ENCODE peak calls at places on chromosomes 16 and 17, in six cellular contexts. One of them, this sample, is unnamed.

GRCh38 chr16:11396241-11397048 is 51.2 kb downstream of the RMI2 start:
- DNase-seq in MCF 10A: peak
- DNase-seq in stimulated activated CD4-positive, alpha-beta T cell treated with anti-CD3 and anti-CD28 coated beads, TNF-alpha, amount 100 ng/mL, for 1 hour: peak
- DNase-seq in KBM-7: peak
- DNase-seq in cardiac fibroblast: peak
- DNase-seq in foreskin fibroblast: peak
- DNase-seq in this sample: peak

GRCh38 chr17:7023576-7024401 is 939 bp downstream of the BCL6B start:
- DNase-seq in MCF 10A: peak
- DNase-seq in stimulated activated CD4-positive, alpha-beta T cell treated with anti-CD3 and anti-CD28 coated beads, TNF-alpha, amount 100 ng/mL, for 1 hour: peak
- DNase-seq in KBM-7: peak
- DNase-seq in cardiac fibroblast: peak
- DNase-seq in foreskin fibroblast: peak
- DNase-seq in this sample: peak

GRCh38 chr17:10171581-10171981 is 26.8 kb downstream of the GAS7 start:
- DNase-seq in MCF 10A: no peak
- DNase-seq in stimulated activated CD4-positive, alpha-beta T cell treated with anti-CD3 and anti-CD28 coated beads, TNF-alpha, amount 100 ng/mL, for 1 hour: no peak
- DNase-seq in KBM-7: peak
- DNase-seq in cardiac fibroblast: no peak
- DNase-seq in foreskin fibroblast: no peak
- DNase-seq in this sample: no peak

GRCh38 chr16:72604375-72604774 is 432.4 kb upstream of the PMFBP1 start:
- DNase-seq in MCF 10A: no peak
- DNase-seq in stimulated activated CD4-positive, alpha-beta T cell treated with anti-CD3 and anti-CD28 coated beads, TNF-alpha, amount 100 ng/mL, for 1 hour: no peak
- DNase-seq in KBM-7: no peak
- DNase-seq in cardiac fibroblast: no peak
- DNase-seq in foreskin fibroblast: no peak
- DNase-seq in this sample: no peak

GRCh38 chr16:67387479-67388079 is 5.7 kb downstream of the TPPP3 start:
- DNase-seq in MCF 10A: no peak
- DNase-seq in stimulated activated CD4-positive, alpha-beta T cell treated with anti-CD3 and anti-CD28 coated beads, TNF-alpha, amount 100 ng/mL, for 1 hour: no peak
- DNase-seq in KBM-7: no peak
- DNase-seq in cardiac fibroblast: no peak
- DNase-seq in foreskin fibroblast: no peak
- DNase-seq in this sample: no peak

GRCh38 chr17:82309656-82310570 is 7.5 kb downstream of the CD7 start:
- DNase-seq in MCF 10A: no peak
- DNase-seq in stimulated activated CD4-positive, alpha-beta T cell treated with anti-CD3 and anti-CD28 coated beads, TNF-alpha, amount 100 ng/mL, for 1 hour: no peak
- DNase-seq in KBM-7: no peak
- DNase-seq in cardiac fibroblast: no peak
- DNase-seq in foreskin fibroblast: no peak
- DNase-seq in this sample: no peak

GRCh38 chr16:25841776-25842175 is 150.0 kb downstream of the HS3ST4 start:
- DNase-seq in MCF 10A: no peak
- DNase-seq in stimulated activated CD4-positive, alpha-beta T cell treated with anti-CD3 and anti-CD28 coated beads, TNF-alpha, amount 100 ng/mL, for 1 hour: no peak
- DNase-seq in KBM-7: no peak
- DNase-seq in cardiac fibroblast: no peak
- DNase-seq in foreskin fibroblast: no peak
- DNase-seq in this sample: no peak

GRCh38 chr16:69522732-69523404 is 42.9 kb upstream of the NFAT5 start:
- DNase-seq in MCF 10A: no peak
- DNase-seq in stimulated activated CD4-positive, alpha-beta T cell treated with anti-CD3 and anti-CD28 coated beads, TNF-alpha, amount 100 ng/mL, for 1 hour: no peak
- DNase-seq in KBM-7: peak
- DNase-seq in cardiac fibroblast: no peak
- DNase-seq in foreskin fibroblast: no peak
- DNase-seq in this sample: no peak

GRCh38 chr16:53803998-53804397 is 100.0 kb downstream of the FTO start:
- DNase-seq in MCF 10A: no peak
- DNase-seq in stimulated activated CD4-positive, alpha-beta T cell treated with anti-CD3 and anti-CD28 coated beads, TNF-alpha, amount 100 ng/mL, for 1 hour: no peak
- DNase-seq in KBM-7: no peak
- DNase-seq in cardiac fibroblast: no peak
- DNase-seq in foreskin fibroblast: no peak
- DNase-seq in this sample: no peak

GRCh38 chr16:14489460-14489859 is 140.6 kb downstream of the PARN start:
- DNase-seq in MCF 10A: no peak
- DNase-seq in stimulated activated CD4-positive, alpha-beta T cell treated with anti-CD3 and anti-CD28 coated beads, TNF-alpha, amount 100 ng/mL, for 1 hour: no peak
- DNase-seq in KBM-7: peak
- DNase-seq in cardiac fibroblast: no peak
- DNase-seq in foreskin fibroblast: no peak
- DNase-seq in this sample: no peak

GRCh38 chr16:7561908-7562405 is 229.3 kb downstream of the RBFOX1 start:
- DNase-seq in MCF 10A: no peak
- DNase-seq in stimulated activated CD4-positive, alpha-beta T cell treated with anti-CD3 and anti-CD28 coated beads, TNF-alpha, amount 100 ng/mL, for 1 hour: no peak
- DNase-seq in KBM-7: no peak
- DNase-seq in cardiac fibroblast: no peak
- DNase-seq in foreskin fibroblast: no peak
- DNase-seq in this sample: no peak

GRCh38 chr17:81204578-81204977 is 18.2 kb downstream of the CEP131 start:
- DNase-seq in MCF 10A: no peak
- DNase-seq in stimulated activated CD4-positive, alpha-beta T cell treated with anti-CD3 and anti-CD28 coated beads, TNF-alpha, amount 100 ng/mL, for 1 hour: no peak
- DNase-seq in KBM-7: no peak
- DNase-seq in cardiac fibroblast: no peak
- DNase-seq in foreskin fibroblast: no peak
- DNase-seq in this sample: no peak

GRCh38 chr16:30359871-30360170 is 4.7 kb upstream of the CD2BP2 start:
- DNase-seq in MCF 10A: no peak
- DNase-seq in stimulated activated CD4-positive, alpha-beta T cell treated with anti-CD3 and anti-CD28 coated beads, TNF-alpha, amount 100 ng/mL, for 1 hour: no peak
- DNase-seq in KBM-7: no peak
- DNase-seq in cardiac fibroblast: no peak
- DNase-seq in foreskin fibroblast: no peak
- DNase-seq in this sample: no peak

GRCh38 chr17:27323538-27324212 is 29.8 kb downstream of the WSB1 start:
- DNase-seq in MCF 10A: peak
- DNase-seq in stimulated activated CD4-positive, alpha-beta T cell treated with anti-CD3 and anti-CD28 coated beads, TNF-alpha, amount 100 ng/mL, for 1 hour: no peak
- DNase-seq in KBM-7: no peak
- DNase-seq in cardiac fibroblast: peak
- DNase-seq in foreskin fibroblast: peak
- DNase-seq in this sample: no peak

GRCh38 chr17:76469991-76470739 is 2.8 kb downstream of the AANAT start:
- DNase-seq in MCF 10A: no peak
- DNase-seq in stimulated activated CD4-positive, alpha-beta T cell treated with anti-CD3 and anti-CD28 coated beads, TNF-alpha, amount 100 ng/mL, for 1 hour: no peak
- DNase-seq in KBM-7: no peak
- DNase-seq in cardiac fibroblast: no peak
- DNase-seq in foreskin fibroblast: no peak
- DNase-seq in this sample: no peak

GRCh38 chr17:61168506-61168905 is 231.1 kb upstream of the TBX2 start:
- DNase-seq in MCF 10A: no peak
- DNase-seq in stimulated activated CD4-positive, alpha-beta T cell treated with anti-CD3 and anti-CD28 coated beads, TNF-alpha, amount 100 ng/mL, for 1 hour: no peak
- DNase-seq in KBM-7: no peak
- DNase-seq in cardiac fibroblast: no peak
- DNase-seq in foreskin fibroblast: peak
- DNase-seq in this sample: no peak

GRCh38 chr17:50352693-50353599 is 7.0 kb downstream of the XYLT2 start:
- DNase-seq in MCF 10A: no peak
- DNase-seq in stimulated activated CD4-positive, alpha-beta T cell treated with anti-CD3 and anti-CD28 coated beads, TNF-alpha, amount 100 ng/mL, for 1 hour: no peak
- DNase-seq in KBM-7: no peak
- DNase-seq in cardiac fibroblast: no peak
- DNase-seq in foreskin fibroblast: no peak
- DNase-seq in this sample: no peak

GRCh38 chr16:76910931-76911330 is 280.1 kb upstream of the MON1B start:
- DNase-seq in MCF 10A: peak
- DNase-seq in stimulated activated CD4-positive, alpha-beta T cell treated with anti-CD3 and anti-CD28 coated beads, TNF-alpha, amount 100 ng/mL, for 1 hour: no peak
- DNase-seq in KBM-7: no peak
- DNase-seq in cardiac fibroblast: peak
- DNase-seq in foreskin fibroblast: no peak
- DNase-seq in this sample: peak

GRCh38 chr17:787641-788221 is 5.6 kb downstream of the MRM3 start:
- DNase-seq in MCF 10A: no peak
- DNase-seq in stimulated activated CD4-positive, alpha-beta T cell treated with anti-CD3 and anti-CD28 coated beads, TNF-alpha, amount 100 ng/mL, for 1 hour: no peak
- DNase-seq in KBM-7: no peak
- DNase-seq in cardiac fibroblast: no peak
- DNase-seq in foreskin fibroblast: no peak
- DNase-seq in this sample: no peak

GRCh38 chr17:34351041-34351575 is 5.2 kb upstream of the CCL13 start:
- DNase-seq in MCF 10A: no peak
- DNase-seq in stimulated activated CD4-positive, alpha-beta T cell treated with anti-CD3 and anti-CD28 coated beads, TNF-alpha, amount 100 ng/mL, for 1 hour: no peak
- DNase-seq in KBM-7: no peak
- DNase-seq in cardiac fibroblast: no peak
- DNase-seq in foreskin fibroblast: no peak
- DNase-seq in this sample: no peak

GRCh38 chr17:2397247-2398171 is 3.4 kb downstream of the MNT start:
- DNase-seq in MCF 10A: no peak
- DNase-seq in stimulated activated CD4-positive, alpha-beta T cell treated with anti-CD3 and anti-CD28 coated beads, TNF-alpha, amount 100 ng/mL, for 1 hour: no peak
- DNase-seq in KBM-7: no peak
- DNase-seq in cardiac fibroblast: no peak
- DNase-seq in foreskin fibroblast: no peak
- DNase-seq in this sample: no peak

GRCh38 chr17:63834431-63835166 is 7.1 kb upstream of the FTSJ3 start:
- DNase-seq in MCF 10A: peak
- DNase-seq in stimulated activated CD4-positive, alpha-beta T cell treated with anti-CD3 and anti-CD28 coated beads, TNF-alpha, amount 100 ng/mL, for 1 hour: peak
- DNase-seq in KBM-7: peak
- DNase-seq in cardiac fibroblast: peak
- DNase-seq in foreskin fibroblast: peak
- DNase-seq in this sample: peak

GRCh38 chr17:82592751-82593589 is 55.3 kb downstream of the WDR45B start:
- DNase-seq in MCF 10A: peak
- DNase-seq in stimulated activated CD4-positive, alpha-beta T cell treated with anti-CD3 and anti-CD28 coated beads, TNF-alpha, amount 100 ng/mL, for 1 hour: no peak
- DNase-seq in KBM-7: peak
- DNase-seq in cardiac fibroblast: peak
- DNase-seq in foreskin fibroblast: peak
- DNase-seq in this sample: peak

GRCh38 chr17:29241015-29241963 is 5.4 kb upstream of the CRYBA1 start:
- DNase-seq in MCF 10A: peak
- DNase-seq in stimulated activated CD4-positive, alpha-beta T cell treated with anti-CD3 and anti-CD28 coated beads, TNF-alpha, amount 100 ng/mL, for 1 hour: no peak
- DNase-seq in KBM-7: peak
- DNase-seq in cardiac fibroblast: peak
- DNase-seq in foreskin fibroblast: peak
- DNase-seq in this sample: peak

GRCh38 chr17:47840742-47841487 is at the start of gene SCRN2:
- DNase-seq in MCF 10A: peak
- DNase-seq in stimulated activated CD4-positive, alpha-beta T cell treated with anti-CD3 and anti-CD28 coated beads, TNF-alpha, amount 100 ng/mL, for 1 hour: peak
- DNase-seq in KBM-7: peak
- DNase-seq in cardiac fibroblast: peak
- DNase-seq in foreskin fibroblast: peak
- DNase-seq in this sample: peak

This sample was measured in astrocyte of the spinal cord.